ENCODE peak calls at places on chromosomes 3 and 15, in seven cellular contexts. C is endothelial cell of umbilical vein, F is endothelial cell, M is uterus, B is foreskin keratinocyte, S is GM20000, L is dorsolateral prefrontal cortex. Y is an unnamed sample.

GRCh38 chr15:42385980-42386695 is 26.8 kb downstream of the CAPN3 start:
- DNase-seq in F (peak; percentile 13), C (peak; percentile 35), B (no peak), L (no peak), M (no peak), S (no peak), Y (no peak)

GRCh38 chr3:115100172-115100571 is 46.9 kb downstream of the ZBTB20 start:
- DNase-seq in C (peak; percentile 74), B (peak; percentile 47), L (no peak), M (no peak), S (peak; percentile 7), F (no peak), Y (no peak)

GRCh38 chr3:46527239-46527638 is 29.5 kb downstream of the RTP3 start:
- DNase-seq in L (no peak), F (no peak), B (peak; percentile 60), S (no peak), C (no peak), M (no peak), Y (no peak)

GRCh38 chr15:31328425-31328998 is 1.9 kb downstream of the KLF13 start:
- DNase-seq in M (no peak), L (no peak), S (peak; percentile 70), B (peak; percentile 53), C (no peak), F (peak; percentile 44), Y (no peak)

GRCh38 chr15:94206463-94207167 is 24.7 kb upstream of the MCTP2 start:
- DNase-seq in M (no peak), L (no peak), B (peak; percentile 94), S (no peak), C (no peak), F (no peak), Y (no peak)

GRCh38 chr3:20669184-20669583 is 483.2 kb upstream of the SGO1 start:
- DNase-seq in F (no peak), B (no peak), L (no peak), S (no peak), M (no peak), C (no peak), Y (no peak)

GRCh38 chr3:129323651-129324294 is 45.1 kb downstream of the HMCES start:
- DNase-seq in S (peak; percentile 69), C (no peak), B (no peak), M (no peak), L (no peak), F (no peak), Y (no peak)

GRCh38 chr3:36988336-36988735 is 4.6 kb downstream of the EPM2AIP1 start:
- DNase-seq in M (no peak), L (no peak), F (no peak), S (no peak), B (no peak), C (peak; percentile 19), Y (no peak)

GRCh38 chr15:92083190-92083589 is 229.7 kb downstream of the SLCO3A1 start:
- DNase-seq in C (no peak), L (no peak), F (no peak), B (no peak), S (no peak), M (no peak), Y (no peak)

GRCh38 chr3:136990826-136991225 is 33.0 kb downstream of the IL20RB start:
- DNase-seq in L (no peak), B (peak; percentile 64), C (no peak), S (no peak), F (no peak), M (no peak), Y (no peak)

GRCh38 chr3:113898892-113899291 is 48.9 kb upstream of the ZDHHC23 start:
- DNase-seq in L (no peak), M (no peak), S (no peak), C (no peak), F (no peak), B (no peak), Y (no peak)

DNA sequence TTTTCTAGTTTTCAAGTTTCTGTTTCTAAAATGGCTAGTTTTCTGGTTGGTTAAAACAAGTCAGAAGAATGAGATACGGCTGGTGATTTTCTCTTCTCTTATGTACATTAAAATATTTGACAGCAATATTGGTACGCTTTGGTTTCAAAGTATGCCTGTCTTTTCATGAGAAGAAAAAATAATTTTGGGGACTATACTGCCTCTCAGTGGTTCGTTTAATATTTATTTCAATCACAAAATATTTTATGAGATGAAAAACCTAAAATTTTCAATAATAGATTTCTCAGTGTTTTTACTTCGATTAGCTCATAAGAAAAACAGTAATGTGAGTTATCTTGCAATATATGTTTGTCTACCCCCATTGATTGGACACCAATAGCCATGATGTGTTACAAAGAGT is 72.8 kb upstream of the AADACL2 start:
- DNase-seq in F (no peak), M (no peak), B (no peak), C (no peak), S (no peak), L (no peak), Y (no peak)
- TF ChIP-seq CTCF in F (peak; percentile 14), M (no peak), B (peak; percentile 47), C (no peak), S (no peak), L (no peak), Y (no peak)

DNA sequence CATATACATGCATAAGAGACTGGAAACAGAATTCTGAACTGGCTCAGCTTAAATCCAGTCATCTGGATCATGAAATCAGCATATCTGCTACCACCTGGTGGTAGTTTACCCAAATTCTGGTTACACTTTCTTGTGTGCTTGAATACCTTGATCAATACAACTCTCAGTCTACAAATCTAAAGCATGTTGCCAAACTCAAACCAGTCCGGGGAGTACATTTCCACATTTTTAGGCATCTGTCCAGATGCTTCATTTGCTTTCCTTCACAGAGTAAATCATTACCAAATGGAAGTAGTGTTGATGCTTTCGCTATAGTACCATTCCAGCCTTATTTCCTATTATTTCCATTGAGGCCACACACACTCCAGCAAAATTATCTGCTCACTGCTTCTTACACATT is 126.4 kb downstream of the P2RY1 start:
- DNase-seq in L (no peak), C (peak; percentile 52), S (peak; percentile 27), F (peak; percentile 31), B (peak; percentile 52), M (no peak), Y (no peak)
- TF ChIP-seq CTCF in L (no peak), C (peak; percentile 48), S (no peak), F (peak; percentile 53), B (peak; percentile 79), M (no peak), Y (peak; percentile 70)

GRCh38 chr3:193868590-193868989 is 267.4 kb upstream of the HES1 start:
- DNase-seq in M (no peak), S (no peak), B (no peak), C (no peak), L (no peak), F (no peak), Y (no peak)
- TF ChIP-seq CTCF in M (no peak), S (no peak), B (no peak), C (no peak), L (no peak), F (no peak), Y (no peak)

DNA sequence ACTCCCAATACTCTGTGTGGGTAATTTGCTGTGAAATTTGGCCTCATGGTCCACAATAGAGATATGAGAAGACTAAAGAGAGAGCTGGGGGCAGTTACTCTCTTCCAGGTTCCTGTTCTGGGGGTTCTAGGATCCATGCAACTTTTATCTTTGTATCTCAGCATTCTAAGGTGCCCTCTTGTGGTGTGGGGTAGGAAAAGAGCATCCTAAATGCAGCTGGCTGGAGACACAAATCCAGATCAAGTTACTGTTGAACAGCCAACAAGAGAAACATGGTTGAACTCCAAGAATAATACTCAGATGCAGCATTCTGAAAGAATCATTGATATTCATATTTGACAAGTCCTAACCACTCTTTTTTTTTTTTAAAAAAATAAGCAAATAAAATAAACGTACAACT is 238.2 kb downstream of the GREM1 start:
- DNase-seq in M (no peak), F (peak; percentile 15), L (no peak), C (peak; percentile 51), B (peak; percentile 39), S (peak; percentile 32), Y (no peak)
- TF ChIP-seq CTCF in M (peak; percentile 30), F (no peak), L (no peak), C (peak; percentile 46), B (peak; percentile 75), S (peak; percentile 33), Y (peak; percentile 57)

DNA sequence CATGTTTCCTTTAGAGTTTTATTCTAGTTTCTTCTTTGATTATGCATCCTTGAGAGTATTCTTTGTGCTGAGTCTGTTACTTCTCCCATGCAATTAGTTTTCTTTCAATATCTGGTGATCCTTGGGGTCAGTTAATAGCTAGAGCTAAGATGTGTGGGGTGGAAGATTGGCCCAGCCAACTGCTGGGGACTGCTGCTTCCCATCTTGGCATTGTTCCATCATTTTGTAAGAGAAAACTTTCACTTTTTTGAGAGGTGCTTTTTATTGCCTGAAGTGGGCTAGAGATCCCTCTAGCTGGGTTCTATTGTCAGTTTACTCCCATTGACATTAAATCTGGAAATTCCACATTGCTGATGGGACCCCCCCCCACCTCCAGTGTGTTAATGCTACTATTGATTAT is 15.4 kb downstream of the BCL2L10 start:
- DNase-seq in C (peak; percentile 71), F (no peak), B (no peak), L (no peak), M (no peak), S (no peak), Y (no peak)
- TF ChIP-seq CTCF in C (no peak), F (no peak), B (no peak), L (no peak), M (no peak), S (no peak), Y (no peak)

GRCh38 chr3:72345237-72345878 is 502.9 kb downstream of the SHQ1 start:
- DNase-seq in L (no peak), B (peak; percentile 74), M (no peak), C (no peak), F (no peak), S (no peak), Y (no peak)

GRCh38 chr3:72346526-72346926 is 501.7 kb downstream of the SHQ1 start:
- DNase-seq in B (peak; percentile 92), L (no peak), S (no peak), M (peak; percentile 72), F (no peak), C (peak; percentile 21), Y (no peak)

GRCh38 chr3:72348357-72348756 is 499.9 kb downstream of the SHQ1 start:
- DNase-seq in L (no peak), S (no peak), M (no peak), C (no peak), F (no peak), B (no peak), Y (no peak)

GRCh38 chr3:72345980-72346379 is 502.3 kb downstream of the SHQ1 start:
- DNase-seq in C (no peak), B (no peak), L (no peak), S (no peak), F (no peak), M (no peak), Y (no peak)

DNA sequence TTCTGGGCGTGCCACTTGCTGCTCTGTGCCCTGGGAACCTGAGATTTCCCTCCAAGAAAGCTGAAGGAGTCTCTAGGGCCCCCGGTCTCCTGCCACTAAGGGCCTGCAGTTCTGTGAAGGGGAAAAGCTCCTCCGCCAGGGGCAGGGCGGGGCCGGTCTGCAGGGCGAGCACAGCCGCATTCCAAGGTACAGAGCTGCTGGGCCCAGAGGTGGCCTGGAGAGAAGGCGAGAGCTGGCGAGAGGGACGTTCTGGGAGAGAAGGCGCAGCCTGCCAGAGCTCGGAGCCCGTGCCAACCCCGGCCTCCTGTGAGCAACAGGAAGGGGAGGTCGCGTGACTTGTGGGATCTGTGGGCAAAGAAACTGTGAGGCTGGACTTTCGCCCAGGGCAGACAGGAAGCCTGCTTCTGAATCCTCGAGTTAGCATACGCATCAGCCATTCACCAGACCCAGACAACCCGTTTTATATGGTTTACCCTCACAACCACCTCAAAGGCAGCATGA is 500.4 kb downstream of the SHQ1 start:
- DNase-seq in C (peak; percentile 92), F (no peak), M (peak; percentile 68), B (peak; percentile 75), S (peak; percentile 46), L (no peak), Y (no peak)
- TF ChIP-seq CTCF in C (peak; percentile 26), F (no peak), M (no peak), B (no peak), S (no peak), L (no peak), Y (no peak)